ENCODE peak calls at places on chromosomes 7 and 10, in nine cellular contexts. One of them, this sample, is unnamed.
A peak's percentile ranks its signal among the peaks of the same experiment; 100 is the strongest.

GRCh38 chr7:157299613-157300405 is 37.0 kb upstream of the DNAJB6 start:
- DNase-seq in H1: no peak
- DNase-seq in HCT116: peak; percentile 36
- DNase-seq in adrenal gland: no peak
- DNase-seq in suprapubic skin: no peak
- DNase-seq in left ventricle myocardium inferior: no peak
- DNase-seq in fibroblast of pulmonary artery: no peak
- DNase-seq in AG04450: no peak
- DNase-seq in foreskin fibroblast: no peak
- DNase-seq in this sample: peak; percentile 57

GRCh38 chr7:37311282-37311868 is 137.3 kb downstream of the ELMO1 start:
- DNase-seq in left ventricle myocardium inferior: no peak
- DNase-seq in fibroblast of pulmonary artery: peak; percentile 7
- DNase-seq in HCT116: no peak
- DNase-seq in H1: no peak
- DNase-seq in foreskin fibroblast: no peak
- DNase-seq in AG04450: no peak
- DNase-seq in adrenal gland: peak; percentile 13
- DNase-seq in suprapubic skin: peak; percentile 67
- DNase-seq in this sample: no peak

GRCh38 chr10:27100800-27101347 is 580 bp upstream of the ANKRD26 start:
- DNase-seq in adrenal gland: peak; percentile 40
- DNase-seq in suprapubic skin: no peak
- DNase-seq in HCT116: no peak
- DNase-seq in left ventricle myocardium inferior: no peak
- DNase-seq in H1: no peak
- DNase-seq in AG04450: no peak
- DNase-seq in fibroblast of pulmonary artery: no peak
- DNase-seq in foreskin fibroblast: no peak
- DNase-seq in this sample: no peak

GRCh38 chr7:100604976-100605911 is 3.1 kb downstream of the PCOLCE start:
- DNase-seq in suprapubic skin: peak; percentile 79
- DNase-seq in AG04450: no peak
- DNase-seq in left ventricle myocardium inferior: peak; percentile 60
- DNase-seq in foreskin fibroblast: no peak
- DNase-seq in H1: no peak
- DNase-seq in adrenal gland: peak; percentile 80
- DNase-seq in fibroblast of pulmonary artery: no peak
- DNase-seq in HCT116: no peak
- DNase-seq in this sample: no peak

GRCh38 chr7:29606287-29606721 is 42.7 kb downstream of the PRR15 start:
- DNase-seq in HCT116: no peak
- DNase-seq in adrenal gland: peak; percentile 28
- DNase-seq in H1: no peak
- DNase-seq in foreskin fibroblast: peak; percentile 74
- DNase-seq in fibroblast of pulmonary artery: peak; percentile 80
- DNase-seq in suprapubic skin: no peak
- DNase-seq in AG04450: no peak
- DNase-seq in left ventricle myocardium inferior: no peak
- DNase-seq in this sample: peak; percentile 79

GRCh38 chr10:12828736-12829135 is 172.8 kb downstream of the CCDC3 start:
- DNase-seq in AG04450: no peak
- DNase-seq in H1: no peak
- DNase-seq in HCT116: no peak
- DNase-seq in adrenal gland: no peak
- DNase-seq in fibroblast of pulmonary artery: no peak
- DNase-seq in foreskin fibroblast: no peak
- DNase-seq in left ventricle myocardium inferior: no peak
- DNase-seq in suprapubic skin: no peak
- DNase-seq in this sample: no peak

GRCh38 chr10:57008189-57008588 is 647.1 kb upstream of the ZWINT start:
- DNase-seq in HCT116: no peak
- DNase-seq in foreskin fibroblast: no peak
- DNase-seq in adrenal gland: no peak
- DNase-seq in H1: no peak
- DNase-seq in fibroblast of pulmonary artery: no peak
- DNase-seq in suprapubic skin: no peak
- DNase-seq in AG04450: no peak
- DNase-seq in left ventricle myocardium inferior: no peak
- DNase-seq in this sample: peak; percentile 1

GRCh38 chr10:75137533-75138438 is 26.3 kb downstream of the SAMD8 start:
- DNase-seq in HCT116: peak; percentile 38
- DNase-seq in foreskin fibroblast: peak; percentile 64
- DNase-seq in AG04450: peak; percentile 44
- DNase-seq in H1: no peak
- DNase-seq in left ventricle myocardium inferior: no peak
- DNase-seq in adrenal gland: no peak
- DNase-seq in suprapubic skin: no peak
- DNase-seq in fibroblast of pulmonary artery: no peak
- DNase-seq in this sample: peak; percentile 63

GRCh38 chr10:97049670-97050069 is 136.1 kb downstream of the SLIT1 start:
- DNase-seq in adrenal gland: no peak
- DNase-seq in HCT116: no peak
- DNase-seq in fibroblast of pulmonary artery: no peak
- DNase-seq in H1: no peak
- DNase-seq in suprapubic skin: no peak
- DNase-seq in foreskin fibroblast: no peak
- DNase-seq in AG04450: no peak
- DNase-seq in left ventricle myocardium inferior: no peak
- DNase-seq in this sample: no peak

GRCh38 chr7:5429253-5429856 is 5.7 kb upstream of the TNRC18 start:
- DNase-seq in left ventricle myocardium inferior: peak; percentile 48
- DNase-seq in suprapubic skin: no peak
- DNase-seq in adrenal gland: peak; percentile 51
- DNase-seq in fibroblast of pulmonary artery: peak; percentile 69
- DNase-seq in H1: no peak
- DNase-seq in foreskin fibroblast: peak; percentile 69
- DNase-seq in AG04450: no peak
- DNase-seq in HCT116: no peak
- DNase-seq in this sample: peak; percentile 90

GRCh38 chr10:43395571-43396060 is 13.4 kb downstream of the HNRNPF start:
- DNase-seq in AG04450: no peak
- DNase-seq in H1: no peak
- DNase-seq in suprapubic skin: peak; percentile 77
- DNase-seq in fibroblast of pulmonary artery: peak; percentile 17
- DNase-seq in foreskin fibroblast: no peak
- DNase-seq in left ventricle myocardium inferior: no peak
- DNase-seq in HCT116: no peak
- DNase-seq in adrenal gland: peak; percentile 39
- DNase-seq in this sample: no peak

GRCh38 chr10:21171936-21172773 is 275.0 kb upstream of the NEBL start:
- DNase-seq in H1: no peak
- DNase-seq in AG04450: no peak
- DNase-seq in foreskin fibroblast: no peak
- DNase-seq in adrenal gland: no peak
- DNase-seq in suprapubic skin: no peak
- DNase-seq in left ventricle myocardium inferior: no peak
- DNase-seq in HCT116: no peak
- DNase-seq in fibroblast of pulmonary artery: no peak
- DNase-seq in this sample: peak; percentile 27

GRCh38 chr10:2202401-2202800 is 465.1 kb upstream of the ADARB2 start:
- DNase-seq in left ventricle myocardium inferior: no peak
- DNase-seq in H1: peak; percentile 10
- DNase-seq in fibroblast of pulmonary artery: no peak
- DNase-seq in suprapubic skin: no peak
- DNase-seq in HCT116: no peak
- DNase-seq in adrenal gland: no peak
- DNase-seq in AG04450: no peak
- DNase-seq in foreskin fibroblast: no peak
- DNase-seq in this sample: peak; percentile 61

GRCh38 chr7:28260969-28261368 is 80.4 kb upstream of the JAZF1 start:
- DNase-seq in H1: no peak
- DNase-seq in AG04450: no peak
- DNase-seq in foreskin fibroblast: no peak
- DNase-seq in fibroblast of pulmonary artery: no peak
- DNase-seq in adrenal gland: no peak
- DNase-seq in left ventricle myocardium inferior: no peak
- DNase-seq in suprapubic skin: no peak
- DNase-seq in HCT116: no peak
- DNase-seq in this sample: peak; percentile 17

GRCh38 chr10:67599597-67599996 is 96.4 kb downstream of the CTNNA3 start:
- DNase-seq in fibroblast of pulmonary artery: no peak
- DNase-seq in H1: no peak
- DNase-seq in left ventricle myocardium inferior: no peak
- DNase-seq in HCT116: no peak
- DNase-seq in suprapubic skin: no peak
- DNase-seq in foreskin fibroblast: no peak
- DNase-seq in AG04450: no peak
- DNase-seq in adrenal gland: no peak
- DNase-seq in this sample: no peak

GRCh38 chr7:16989883-16990413 is 108.2 kb upstream of the AGR3 start:
- DNase-seq in fibroblast of pulmonary artery: peak; percentile 98
- DNase-seq in left ventricle myocardium inferior: peak; percentile 34
- DNase-seq in foreskin fibroblast: peak; percentile 90
- DNase-seq in AG04450: peak; percentile 61
- DNase-seq in H1: no peak
- DNase-seq in suprapubic skin: peak; percentile 90
- DNase-seq in HCT116: peak; percentile 75
- DNase-seq in adrenal gland: peak; percentile 86
- DNase-seq in this sample: peak; percentile 95

GRCh38 chr10:100522107-100522811 is 2.6 kb upstream of the SEC31B start:
- DNase-seq in suprapubic skin: no peak
- DNase-seq in adrenal gland: no peak
- DNase-seq in H1: no peak
- DNase-seq in AG04450: no peak
- DNase-seq in left ventricle myocardium inferior: no peak
- DNase-seq in HCT116: no peak
- DNase-seq in fibroblast of pulmonary artery: no peak
- DNase-seq in foreskin fibroblast: no peak
- DNase-seq in this sample: peak; percentile 69

GRCh38 chr7:140506788-140507464 is 27.6 kb upstream of the MKRN1 start:
- DNase-seq in foreskin fibroblast: peak; percentile 18
- DNase-seq in AG04450: peak; percentile 74
- DNase-seq in left ventricle myocardium inferior: peak; percentile 61
- DNase-seq in H1: peak; percentile 34
- DNase-seq in HCT116: no peak
- DNase-seq in adrenal gland: no peak
- DNase-seq in suprapubic skin: no peak
- DNase-seq in fibroblast of pulmonary artery: peak; percentile 39
- DNase-seq in this sample: peak; percentile 66
- TF ChIP-seq CTCF in foreskin fibroblast: no peak
- TF ChIP-seq CTCF in AG04450: peak; percentile 47
- TF ChIP-seq CTCF in left ventricle myocardium inferior: peak; percentile 38
- TF ChIP-seq CTCF in H1: no peak
- TF ChIP-seq CTCF in HCT116: no peak
- TF ChIP-seq CTCF in adrenal gland: no peak
- TF ChIP-seq CTCF in suprapubic skin: no peak
- TF ChIP-seq CTCF in fibroblast of pulmonary artery: no peak
- TF ChIP-seq CTCF in this sample: peak; percentile 9

DNA sequence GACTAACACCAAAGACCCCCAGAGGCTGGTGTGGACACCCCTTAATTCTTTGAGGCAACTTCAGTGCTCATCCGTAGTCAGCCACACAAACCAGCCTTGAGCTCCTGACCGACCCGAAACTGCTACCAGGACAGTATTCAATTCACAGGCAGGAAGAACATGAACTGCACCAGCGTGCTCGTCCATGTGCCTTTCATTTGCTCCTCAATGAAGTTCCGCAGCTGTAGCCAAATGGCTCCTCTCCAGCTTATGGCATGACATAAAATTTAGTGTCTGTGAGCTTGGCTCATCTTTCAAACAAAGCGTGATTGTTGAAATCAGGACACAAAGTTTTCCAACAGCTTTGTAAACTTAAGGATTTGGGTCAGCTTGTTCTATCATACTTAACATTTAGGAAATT is 144.1 kb upstream of the FAM171A1 start:
- DNase-seq in fibroblast of pulmonary artery: no peak
- DNase-seq in foreskin fibroblast: peak; percentile 21
- DNase-seq in suprapubic skin: peak; percentile 63
- DNase-seq in AG04450: no peak
- DNase-seq in HCT116: no peak
- DNase-seq in left ventricle myocardium inferior: no peak
- DNase-seq in adrenal gland: peak; percentile 43
- DNase-seq in H1: no peak
- DNase-seq in this sample: no peak
- H3K4me3 ChIP-seq in fibroblast of pulmonary artery: no peak overlapping the region
- H3K4me3 ChIP-seq in foreskin fibroblast: no peak overlapping the region
- H3K4me3 ChIP-seq in suprapubic skin: no peak overlapping the region
- H3K4me3 ChIP-seq in AG04450: no peak overlapping the region
- H3K4me3 ChIP-seq in HCT116: no peak overlapping the region
- H3K4me3 ChIP-seq in left ventricle myocardium inferior: no peak overlapping the region
- H3K4me3 ChIP-seq in adrenal gland: no peak overlapping the region
- H3K4me3 ChIP-seq in H1: no peak overlapping the region
- H3K4me3 ChIP-seq in this sample: no peak overlapping the region

DNA sequence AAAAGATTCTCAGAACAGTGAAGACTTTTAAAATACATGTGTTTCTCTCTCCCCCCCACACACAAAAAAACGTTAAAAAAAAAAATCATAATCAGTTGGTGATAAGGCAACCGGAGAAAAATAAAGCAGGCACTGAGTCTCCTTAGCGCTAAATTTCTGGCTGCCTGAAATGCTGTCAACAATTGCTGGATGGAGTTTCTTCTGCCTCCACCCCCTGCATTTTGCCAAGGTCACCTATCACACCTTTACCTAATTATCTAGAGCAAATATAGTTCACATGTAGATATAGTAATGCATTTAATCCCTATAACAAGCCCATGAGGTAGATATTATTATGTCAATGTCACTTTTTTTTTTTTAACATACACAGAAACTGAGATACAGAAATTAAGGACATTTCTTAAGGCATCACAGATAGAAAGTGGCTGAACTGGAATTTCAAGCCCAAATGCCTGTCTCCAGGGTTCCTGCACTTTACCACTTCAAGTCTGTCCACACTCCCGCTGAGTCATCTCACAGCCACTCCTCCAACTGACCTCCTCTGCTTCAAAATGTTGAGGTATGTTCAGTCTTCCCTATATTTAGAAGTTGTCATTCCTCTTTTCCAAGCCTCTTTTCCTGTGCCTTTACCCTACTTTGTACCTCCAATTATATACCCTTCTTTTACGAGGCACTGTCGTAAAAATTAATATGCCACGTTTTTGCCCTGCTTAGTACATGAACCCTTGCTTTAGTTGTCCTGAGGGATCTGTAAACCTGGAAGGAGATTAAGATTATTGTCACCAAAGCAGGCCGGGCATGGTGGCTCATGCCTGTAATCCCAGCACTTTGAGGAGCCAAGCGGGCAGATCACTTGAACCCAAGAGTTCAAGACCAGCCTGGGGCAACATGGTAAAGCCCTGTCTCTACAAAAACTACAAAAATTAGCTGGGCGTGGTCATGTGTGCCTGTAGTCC is 72.8 kb upstream of the MPP7 start:
- DNase-seq in adrenal gland: no peak
- DNase-seq in HCT116: peak; percentile 93
- DNase-seq in suprapubic skin: no peak
- DNase-seq in left ventricle myocardium inferior: no peak
- DNase-seq in H1: no peak
- DNase-seq in fibroblast of pulmonary artery: peak; percentile 49
- DNase-seq in AG04450: peak; percentile 4
- DNase-seq in foreskin fibroblast: peak; percentile 30
- DNase-seq in this sample: peak; percentile 95
- TF ChIP-seq CTCF in adrenal gland: no peak
- TF ChIP-seq CTCF in HCT116: no peak
- TF ChIP-seq CTCF in suprapubic skin: no peak
- TF ChIP-seq CTCF in left ventricle myocardium inferior: no peak
- TF ChIP-seq CTCF in H1: no peak
- TF ChIP-seq CTCF in fibroblast of pulmonary artery: no peak
- TF ChIP-seq CTCF in AG04450: no peak
- TF ChIP-seq CTCF in foreskin fibroblast: no peak
- TF ChIP-seq CTCF in this sample: no peak

GRCh38 chr7:133300811-133301210 is 47.9 kb downstream of the EXOC4 start:
- DNase-seq in AG04450: no peak
- DNase-seq in HCT116: no peak
- DNase-seq in adrenal gland: no peak
- DNase-seq in fibroblast of pulmonary artery: peak; percentile 26
- DNase-seq in H1: no peak
- DNase-seq in left ventricle myocardium inferior: no peak
- DNase-seq in foreskin fibroblast: no peak
- DNase-seq in suprapubic skin: no peak
- DNase-seq in this sample: no peak
- H3K4me3 ChIP-seq in AG04450: no peak overlapping the region
- H3K4me3 ChIP-seq in HCT116: no peak overlapping the region
- H3K4me3 ChIP-seq in adrenal gland: no peak overlapping the region
- H3K4me3 ChIP-seq in fibroblast of pulmonary artery: no peak overlapping the region
- H3K4me3 ChIP-seq in H1: no peak overlapping the region
- H3K4me3 ChIP-seq in left ventricle myocardium inferior: no peak overlapping the region
- H3K4me3 ChIP-seq in foreskin fibroblast: no peak overlapping the region
- H3K4me3 ChIP-seq in suprapubic skin: no peak overlapping the region
- H3K4me3 ChIP-seq in this sample: no peak overlapping the region